ENCODE peak calls at places on chromosomes 7 and 10, in four cellular contexts. F, G, P and B are unnamed samples.
A peak's percentile ranks its signal among the peaks of the same experiment; 100 is the strongest.

GRCh38 chr7:12162420-12163113 is 48.5 kb upstream of the TMEM106B start:
- DNase-seq in P (no peak), G (no peak), F (no peak), B (no peak)

GRCh38 chr10:43396061-43396927 is 12.7 kb downstream of the HNRNPF start:
- DNase-seq in F (peak; percentile 58), G (peak; percentile 79), P (peak; percentile 79), B (peak; percentile 89)

GRCh38 chr7:145016068-145016467 is 180.2 kb upstream of the TPK1 start:
- DNase-seq in G (no peak), P (no peak), F (no peak), B (no peak)

GRCh38 chr7:30450983-30451497 is 27.5 kb downstream of the NOD1 start:
- DNase-seq in F (no peak), P (no peak), G (no peak), B (no peak)

GRCh38 chr10:3068968-3069737 is 1.8 kb downstream of the PFKP start:
- DNase-seq in P (no peak), F (no peak), G (no peak), B (no peak)

GRCh38 chr7:68613897-68614296 is 984.4 kb upstream of the AUTS2 start:
- DNase-seq in P (no peak), G (no peak), F (no peak), B (no peak)

GRCh38 chr10:30542001-30542861 is 87.3 kb downstream of the LYZL2 start:
- DNase-seq in G (peak; percentile 83), F (no peak), P (no peak), B (no peak)

GRCh38 chr7:152899482-152900166 is 140.1 kb downstream of the ACTR3B start:
- DNase-seq in G (no peak), P (peak; percentile 82), F (no peak), B (peak; percentile 74)

GRCh38 chr10:50653142-50653541 is 29.4 kb upstream of the SGMS1 start:
- DNase-seq in P (no peak), F (no peak), G (no peak), B (no peak)

GRCh38 chr7:130736298-130736900 is 2.4 kb upstream of the KLF14 start:
- DNase-seq in P (no peak), F (no peak), G (no peak), B (no peak)
- H3K27me3 ChIP-seq in P (peaks cover 96% of the 10 kb centered on the region), F (peaks cover 57% of the 10 kb centered on the region), G (peaks cover 8% of the 10 kb centered on the region), B (peaks cover 10% of the 10 kb centered on the region)

DNA sequence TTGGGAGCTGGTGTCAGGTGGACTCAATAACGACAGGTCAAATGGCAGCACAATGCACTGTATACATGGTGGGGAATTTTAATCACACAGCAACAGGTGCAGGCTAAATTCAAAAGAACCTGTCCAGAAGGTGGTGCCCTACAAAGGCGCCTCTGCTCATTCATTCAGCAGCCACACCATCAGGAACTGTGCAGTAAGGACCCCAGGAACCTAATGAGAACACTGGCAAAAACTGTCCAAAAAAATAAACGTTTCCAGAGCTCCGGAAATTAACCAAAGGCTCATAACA is 21.9 kb upstream of the CRYGN start:
- DNase-seq in F (no peak), P (no peak), G (no peak), B (no peak)
- H3K9me3 ChIP-seq in F (peaks cover 14% of the 10 kb centered on the region), P (no peaks in the 10 kb centered on the region), G (no peaks in the 10 kb centered on the region), B (no peaks in the 10 kb centered on the region)

DNA sequence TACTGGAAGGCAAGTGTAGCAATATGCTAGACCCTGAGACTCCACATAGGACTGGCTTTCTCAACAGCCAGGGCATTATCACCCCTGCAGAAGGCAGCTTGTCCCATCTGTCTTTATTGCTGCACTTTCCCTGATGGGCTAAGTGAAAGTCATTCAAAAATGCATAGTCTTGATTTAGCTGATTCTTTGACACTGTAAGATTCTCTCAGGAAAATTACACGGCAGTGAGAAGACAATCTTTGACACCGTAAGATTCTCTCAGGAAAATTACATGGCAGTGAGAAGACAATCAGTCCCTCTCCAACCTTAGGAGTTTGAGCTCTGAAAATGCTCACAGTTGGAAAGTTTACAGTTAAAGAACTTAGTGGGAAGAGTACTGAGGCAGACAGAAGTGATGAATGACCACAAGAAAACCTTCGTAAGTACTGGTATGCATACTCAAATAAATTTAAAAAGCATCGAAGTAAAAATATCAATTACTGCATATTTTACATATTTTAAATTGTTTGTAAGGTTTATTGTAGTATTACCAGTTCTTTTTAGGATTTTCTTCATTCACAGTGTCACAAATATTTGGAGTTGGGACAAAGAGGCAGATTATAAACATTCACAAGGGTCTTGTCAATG is 88.9 kb downstream of the RAPGEF5 start:
- DNase-seq in F (no peak), G (no peak), P (no peak), B (no peak)
- H3K27me3 ChIP-seq in F (no peaks in the 10 kb centered on the region), G (no peaks in the 10 kb centered on the region), P (no peaks in the 10 kb centered on the region), B (no peaks in the 10 kb centered on the region)

DNA sequence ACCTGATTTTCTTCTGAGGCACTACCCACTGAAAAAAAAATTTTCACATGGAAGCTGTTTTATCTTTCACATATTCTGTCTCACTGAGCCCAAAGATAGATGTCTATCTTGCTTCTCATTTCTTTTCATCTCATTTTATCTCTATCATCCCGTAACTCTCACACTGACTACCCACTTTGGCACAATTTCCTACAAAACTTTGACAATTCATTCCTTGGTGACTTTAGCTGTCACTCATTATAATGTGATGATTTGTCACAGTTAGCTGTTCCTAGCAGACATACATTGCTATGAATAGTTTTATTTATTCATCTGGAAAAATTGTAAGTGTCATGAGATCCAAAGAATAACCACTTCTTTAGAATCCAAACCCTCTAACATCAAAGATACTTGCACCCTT is 589.9 kb upstream of the TEX47 start:
- DNase-seq in F (no peak), G (no peak), P (no peak), B (no peak)
- H3K9me3 ChIP-seq in F (no peaks in the 10 kb centered on the region), G (no peaks in the 10 kb centered on the region), P (no peaks in the 10 kb centered on the region), B (no peaks in the 10 kb centered on the region)

DNA sequence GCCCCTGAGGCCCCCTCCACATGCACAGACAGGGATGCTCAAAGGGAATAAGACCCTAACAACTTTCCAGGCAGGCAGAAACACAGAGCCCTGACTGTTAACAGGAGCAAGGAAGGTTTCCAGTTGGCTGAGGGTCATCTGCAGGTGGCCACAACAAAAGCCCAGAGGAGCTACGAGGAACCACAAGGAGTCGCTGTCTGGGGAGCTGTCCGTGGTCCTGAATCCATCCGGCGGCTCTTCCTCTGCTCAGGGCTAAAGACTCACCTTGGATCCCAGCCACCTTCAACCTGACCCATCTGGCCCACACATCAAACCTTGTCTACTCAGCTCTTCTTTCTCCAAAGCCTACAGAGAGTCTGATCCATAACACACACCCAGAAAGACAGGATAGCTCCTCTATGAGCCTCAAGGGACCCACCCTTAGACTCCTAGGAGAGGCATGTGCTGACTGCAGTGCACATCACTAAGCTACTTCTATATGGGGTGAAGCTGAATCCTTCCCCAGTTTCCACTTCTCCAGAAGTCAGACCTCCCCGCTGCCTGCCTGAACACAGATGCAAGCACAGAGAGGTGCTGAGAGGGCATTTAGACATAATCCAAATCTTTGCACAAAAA is 104.0 kb downstream of the SLIT1 start:
- DNase-seq in G (peak; percentile 52), P (peak; percentile 45), F (peak; percentile 44), B (peak; percentile 34)
- H3K27me3 ChIP-seq in G (no peaks in the 10 kb centered on the region), P (no peaks in the 10 kb centered on the region), F (no peaks in the 10 kb centered on the region), B (no peaks in the 10 kb centered on the region)